ENCODE peak calls at places on chromosomes 16 and 17, in four cellular contexts. G is nephron progenitor cell, Y is AG10803, K is GM06990. D is an unnamed sample.
A peak's percentile ranks its signal among the peaks of the same experiment; 100 is the strongest.

GRCh38 chr16:8972843-8973586 is 9.3 kb upstream of the USP7 start:
- DNase-seq in G (no peak), Y (peak; percentile 80), K (no peak), D (no peak)

GRCh38 chr16:50276801-50277560 is 10.6 kb downstream of the ADCY7 start:
- DNase-seq in G (no peak), Y (no peak), K (no peak), D (no peak)

GRCh38 chr17:56779898-56780777 is 53.6 kb downstream of the C17orf67 start:
- DNase-seq in G (peak; percentile 88), Y (peak; percentile 60), K (peak; percentile 83), D (peak; percentile 87)

GRCh38 chr16:57283214-57283955 is 1.1 kb downstream of the PLLP start:
- DNase-seq in G (no peak), Y (no peak), K (no peak), D (no peak)

GRCh38 chr17:41535764-41536481 is 7.8 kb upstream of the KRT19 start:
- DNase-seq in G (no peak), Y (no peak), K (no peak), D (no peak)

GRCh38 chr17:66767164-66767933 is 67.6 kb upstream of the CACNG5 start:
- DNase-seq in G (no peak), Y (no peak), K (no peak), D (no peak)

GRCh38 chr17:75645501-75645888 is 12.3 kb downstream of the SMIM5 start:
- DNase-seq in G (no peak), Y (no peak), K (no peak), D (no peak)

GRCh38 chr16:79269211-79269863 is 331.2 kb downstream of the MAF start:
- DNase-seq in G (no peak), Y (no peak), K (peak; percentile 58), D (peak; percentile 28)

GRCh38 chr17:65749479-65749878 is 188.0 kb upstream of the AXIN2 start:
- DNase-seq in G (no peak), Y (peak; percentile 23), K (no peak), D (no peak)

GRCh38 chr17:41026668-41027471 is at the start of gene KRTAP1-5:
- DNase-seq in G (no peak), Y (peak; percentile 95), K (no peak), D (no peak)

GRCh38 chr17:34370997-34371395 is 8.0 kb upstream of the CCL1 start:
- DNase-seq in G (no peak), Y (no peak), K (no peak), D (no peak)

GRCh38 chr16:57694556-57695377 is at the start of gene DRC7:
- DNase-seq in G (peak; percentile 67), Y (no peak), K (peak; percentile 28), D (peak; percentile 66)

GRCh38 chr17:70552230-70552981 is 383.1 kb downstream of the KCNJ2 start:
- DNase-seq in G (peak; percentile 12), Y (peak; percentile 52), K (no peak), D (peak; percentile 49)

GRCh38 chr16:6106061-6106460 is 1008.5 kb upstream of the EEF2KMT start:
- DNase-seq in G (no peak), Y (no peak), K (no peak), D (no peak)

GRCh38 chr16:25013751-25014499 is 1.2 kb downstream of the ARHGAP17 start:
- DNase-seq in G (no peak), Y (no peak), K (peak; percentile 44), D (peak; percentile 72)

GRCh38 chr17:3647769-3648540 is 11.4 kb downstream of the CTNS start:
- DNase-seq in G (peak; percentile 68), Y (peak; percentile 74), K (no peak), D (no peak)
- TF ChIP-seq CTCF in G (peak; percentile 46), Y (peak; percentile 67), K (peak; percentile 56), D (peak; percentile 27)

GRCh38 chr16:67013823-67014640 is 14.9 kb upstream of the CBFB start:
- DNase-seq in G (peak; percentile 87), Y (peak; percentile 54), K (peak; percentile 73), D (peak; percentile 82)
- TF ChIP-seq CTCF in G (no peak), Y (no peak), K (peak; percentile 19), D (no peak)

DNA sequence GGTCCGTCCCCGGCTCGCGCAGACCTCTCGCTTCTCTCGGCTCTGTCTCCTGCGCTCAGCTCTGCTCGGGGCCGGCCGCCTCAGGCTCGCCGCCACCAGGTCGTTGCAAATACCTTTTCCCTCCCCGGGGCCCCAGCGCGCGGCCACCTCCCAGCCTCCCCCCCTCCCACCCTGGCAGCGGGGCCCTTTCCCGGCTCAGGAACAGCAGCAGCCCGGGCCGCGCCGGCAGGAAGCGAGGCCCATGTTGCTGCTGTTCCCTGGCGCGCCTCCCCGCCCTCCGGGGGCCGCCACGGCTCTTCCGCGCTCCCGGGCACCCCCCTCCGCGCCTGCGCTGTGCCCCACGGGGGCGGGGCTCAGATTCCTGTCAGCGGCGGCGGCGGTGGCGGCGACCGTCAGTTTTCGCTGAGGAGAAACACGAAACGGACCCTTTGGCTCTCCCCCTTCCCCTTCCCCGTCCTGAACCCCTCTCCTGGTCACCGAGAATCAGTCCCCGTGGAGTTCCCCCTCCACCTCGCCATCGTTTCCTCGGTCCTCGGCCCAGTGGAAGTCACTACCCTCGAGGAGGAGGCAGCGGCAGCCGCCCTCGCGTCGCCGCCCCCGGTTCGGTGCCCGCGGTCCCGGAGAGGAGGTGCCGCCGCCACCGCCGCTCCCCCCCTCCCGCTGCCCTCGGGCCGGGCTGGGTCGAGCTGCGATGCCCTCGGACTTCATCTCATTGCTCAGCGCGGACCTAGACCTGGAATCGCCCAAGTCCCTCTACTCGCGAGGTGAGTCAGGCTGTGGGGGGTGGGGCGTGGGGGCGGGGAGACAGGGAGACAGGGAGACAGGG is at the start of gene NFAT5:
- DNase-seq in G (peak; percentile 92), Y (peak; percentile 83), K (peak; percentile 91), D (peak; percentile 90)
- TF ChIP-seq CTCF in G (no peak), Y (no peak), K (no peak), D (no peak)

GRCh38 chr16:10995555-10995954 is 51.2 kb downstream of the CLEC16A start:
- DNase-seq in G (no peak), Y (no peak), K (no peak), D (no peak)

GRCh38 chr16:10993649-10994048 is 49.3 kb downstream of the CLEC16A start:
- DNase-seq in G (no peak), Y (no peak), K (no peak), D (no peak)

GRCh38 chr16:10992112-10992511 is 47.7 kb downstream of the CLEC16A start:
- DNase-seq in G (no peak), Y (peak; percentile 59), K (no peak), D (no peak)

GRCh38 chr16:10992797-10993196 is 48.4 kb downstream of the CLEC16A start:
- DNase-seq in G (no peak), Y (peak; percentile 61), K (no peak), D (no peak)

DNA sequence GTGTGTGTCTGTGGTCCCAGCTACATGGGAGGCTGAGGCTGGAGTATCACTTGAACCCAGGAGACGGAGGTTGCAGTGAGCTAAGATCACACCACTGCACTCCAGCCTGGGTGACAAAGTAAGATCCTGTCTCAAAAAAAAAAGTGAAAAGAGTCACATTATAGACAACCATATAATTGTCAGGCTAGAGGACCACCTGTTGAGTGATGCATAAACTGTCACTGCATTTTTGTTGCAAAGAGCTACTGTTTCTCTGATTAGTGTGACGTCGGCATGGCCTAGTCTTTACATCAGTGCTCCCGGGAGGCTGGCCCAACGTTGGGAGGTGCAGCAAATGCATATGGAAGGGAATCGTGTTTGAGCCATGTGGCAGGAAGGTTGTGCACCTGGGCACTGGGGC is 50.2 kb downstream of the CLEC16A start:
- DNase-seq in G (no peak), Y (no peak), K (no peak), D (no peak)
- TF ChIP-seq CTCF in G (no peak), Y (no peak), K (no peak), D (no peak)

GRCh38 chr17:51487947-51488346 is 227.6 kb downstream of the UTP18 start:
- DNase-seq in G (peak; percentile 16), Y (no peak), K (no peak), D (no peak)
- TF ChIP-seq CTCF in G (peak; percentile 37), Y (no peak), K (peak; percentile 11), D (no peak)

GRCh38 chr17:78828470-78829185 is 12.0 kb downstream of the USP36 start:
- DNase-seq in G (no peak), Y (peak; percentile 48), K (no peak), D (no peak)
- TF ChIP-seq CTCF in G (no peak), Y (peak; percentile 53), K (peak; percentile 12), D (no peak)

GRCh38 chr17:37438141-37438540 is 31.5 kb downstream of the TADA2A start:
- DNase-seq in G (no peak), Y (no peak), K (no peak), D (no peak)
- TF ChIP-seq CTCF in G (no peak), Y (peak; percentile 7), K (peak; percentile 24), D (no peak)

D was measured in GM20000.